ENCODE peak calls at places on chromosomes 4 and X, in four cellular contexts. One of them, this sample, is unnamed.

GRCh38 chr4:26248647-26249046 is 72.2 kb upstream of the RBPJ start:
- DNase-seq in lung: no peak
- DNase-seq in HFFc6: no peak
- DNase-seq in colonic mucosa: peak; percentile 50
- DNase-seq in this sample: no peak

GRCh38 chr4:1192091-1192492 is 19.7 kb upstream of the SPON2 start:
- DNase-seq in lung: peak; percentile 79
- DNase-seq in HFFc6: peak; percentile 94
- DNase-seq in colonic mucosa: peak; percentile 84
- DNase-seq in this sample: peak; percentile 91

GRCh38 chr4:91471280-91471679 is 832.5 kb upstream of the GRID2 start:
- DNase-seq in colonic mucosa: no peak
- DNase-seq in lung: no peak
- DNase-seq in HFFc6: no peak
- DNase-seq in this sample: no peak

GRCh38 chr4:80989921-80990544 is 40.5 kb upstream of the BMP3 start:
- DNase-seq in lung: no peak
- DNase-seq in colonic mucosa: peak; percentile 33
- DNase-seq in HFFc6: peak; percentile 78
- DNase-seq in this sample: no peak

GRCh38 chr4:184815046-184815877 is 10.5 kb downstream of the ACSL1 start:
- DNase-seq in HFFc6: peak; percentile 35
- DNase-seq in lung: peak; percentile 89
- DNase-seq in colonic mucosa: peak; percentile 89
- DNase-seq in this sample: peak; percentile 92

GRCh38 chr4:166169111-166169510 is 296.1 kb downstream of the TLL1 start:
- DNase-seq in lung: no peak
- DNase-seq in colonic mucosa: no peak
- DNase-seq in HFFc6: no peak
- DNase-seq in this sample: no peak

GRCh38 chrX:74422576-74423288 is 1.4 kb downstream of the SLC16A2 start:
- DNase-seq in colonic mucosa: peak; percentile 20
- DNase-seq in HFFc6: peak; percentile 59
- DNase-seq in lung: peak; percentile 39
- DNase-seq in this sample: peak; percentile 59

GRCh38 chrX:45850775-45851433 is 650.2 kb upstream of the DIPK2B start:
- DNase-seq in HFFc6: no peak
- DNase-seq in lung: no peak
- DNase-seq in colonic mucosa: peak; percentile 38
- DNase-seq in this sample: peak; percentile 29

GRCh38 chrX:83845397-83845796 is 15.5 kb upstream of the CYLC1 start:
- DNase-seq in colonic mucosa: no peak
- DNase-seq in lung: no peak
- DNase-seq in HFFc6: no peak
- DNase-seq in this sample: no peak

GRCh38 chrX:11540532-11541377 is 125.0 kb downstream of the ARHGAP6 start:
- DNase-seq in HFFc6: no peak
- DNase-seq in lung: no peak
- DNase-seq in colonic mucosa: no peak
- DNase-seq in this sample: no peak

GRCh38 chrX:11546917-11547316 is 118.8 kb downstream of the ARHGAP6 start:
- DNase-seq in HFFc6: no peak
- DNase-seq in colonic mucosa: no peak
- DNase-seq in lung: no peak
- DNase-seq in this sample: no peak

GRCh38 chrX:11541510-11541909 is 124.2 kb downstream of the ARHGAP6 start:
- DNase-seq in HFFc6: no peak
- DNase-seq in lung: no peak
- DNase-seq in colonic mucosa: no peak
- DNase-seq in this sample: no peak

DNA sequence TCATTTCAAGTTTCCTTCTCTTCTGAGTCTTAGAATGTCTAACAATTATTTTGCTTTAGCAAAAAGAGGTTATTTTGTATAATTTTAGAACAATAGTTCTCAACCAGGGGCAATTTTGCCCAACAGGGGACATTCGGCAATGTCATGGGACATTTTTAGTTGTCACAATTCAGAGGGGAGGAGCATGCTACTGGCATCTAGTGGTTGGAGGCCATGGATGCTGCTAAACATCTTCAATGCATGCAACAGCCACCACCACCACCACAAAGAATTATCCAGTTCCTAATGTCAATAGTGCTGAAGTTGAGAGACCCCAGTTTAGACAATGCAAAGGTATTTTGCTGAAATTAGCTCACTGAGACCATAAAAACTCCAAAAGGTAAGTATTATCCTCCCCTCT is 122.5 kb downstream of the ARHGAP6 start:
- DNase-seq in lung: no peak
- DNase-seq in colonic mucosa: no peak
- DNase-seq in HFFc6: no peak
- DNase-seq in this sample: no peak
- TF ChIP-seq CTCF in lung: no peak
- TF ChIP-seq CTCF in colonic mucosa: no peak
- TF ChIP-seq CTCF in HFFc6: peak; percentile 7
- TF ChIP-seq CTCF in this sample: no peak

GRCh38 chr4:73257995-73258667 is 467 bp downstream of the ANKRD17 start:
- DNase-seq in colonic mucosa: peak; percentile 54
- DNase-seq in lung: peak; percentile 29
- DNase-seq in HFFc6: peak; percentile 16
- DNase-seq in this sample: no peak
- TF ChIP-seq CTCF in colonic mucosa: no peak
- TF ChIP-seq CTCF in lung: no peak
- TF ChIP-seq CTCF in HFFc6: peak; percentile 60
- TF ChIP-seq CTCF in this sample: no peak

DNA sequence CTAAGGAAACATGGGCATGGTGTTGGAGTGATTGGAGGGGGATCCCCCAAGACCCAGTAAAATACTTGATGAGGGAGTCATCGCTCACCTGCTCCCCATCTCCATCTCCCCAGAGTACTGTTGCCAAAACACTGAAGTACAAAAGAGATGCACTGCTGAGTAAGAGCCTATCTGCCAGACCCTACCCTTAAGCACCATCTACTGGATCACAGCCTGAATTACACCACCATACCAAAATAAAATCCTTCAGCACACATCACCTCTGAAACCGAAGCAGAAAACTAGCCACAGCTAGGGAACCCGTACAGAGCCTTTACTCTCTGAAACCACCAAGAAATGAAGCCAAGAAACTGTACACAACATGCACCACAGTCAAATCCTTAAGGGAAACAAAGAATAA is 466.3 kb upstream of the ACTRT1 start:
- DNase-seq in HFFc6: no peak
- DNase-seq in colonic mucosa: no peak
- DNase-seq in lung: no peak
- DNase-seq in this sample: no peak
- TF ChIP-seq CTCF in HFFc6: no peak
- TF ChIP-seq CTCF in colonic mucosa: no peak
- TF ChIP-seq CTCF in lung: no peak
- TF ChIP-seq CTCF in this sample: no peak

GRCh38 chr4:159765402-159765801 is 662.5 kb downstream of the RAPGEF2 start:
- DNase-seq in colonic mucosa: no peak
- DNase-seq in lung: no peak
- DNase-seq in HFFc6: no peak
- DNase-seq in this sample: no peak

GRCh38 chr4:159766241-159766640 is 663.4 kb downstream of the RAPGEF2 start:
- DNase-seq in lung: no peak
- DNase-seq in HFFc6: no peak
- DNase-seq in colonic mucosa: no peak
- DNase-seq in this sample: no peak

GRCh38 chr4:159768011-159768410 is 665.1 kb downstream of the RAPGEF2 start:
- DNase-seq in colonic mucosa: no peak
- DNase-seq in HFFc6: no peak
- DNase-seq in lung: no peak
- DNase-seq in this sample: no peak

GRCh38 chr4:159762672-159763071 is 659.8 kb downstream of the RAPGEF2 start:
- DNase-seq in HFFc6: no peak
- DNase-seq in lung: no peak
- DNase-seq in colonic mucosa: no peak
- DNase-seq in this sample: no peak

GRCh38 chr4:159764343-159764952 is 661.6 kb downstream of the RAPGEF2 start:
- DNase-seq in lung: no peak
- DNase-seq in HFFc6: peak; percentile 11
- DNase-seq in colonic mucosa: peak; percentile 19
- DNase-seq in this sample: no peak
- TF ChIP-seq CTCF in lung: no peak
- TF ChIP-seq CTCF in HFFc6: peak; percentile 72
- TF ChIP-seq CTCF in colonic mucosa: peak; percentile 41
- TF ChIP-seq CTCF in this sample: peak; percentile 60

DNA sequence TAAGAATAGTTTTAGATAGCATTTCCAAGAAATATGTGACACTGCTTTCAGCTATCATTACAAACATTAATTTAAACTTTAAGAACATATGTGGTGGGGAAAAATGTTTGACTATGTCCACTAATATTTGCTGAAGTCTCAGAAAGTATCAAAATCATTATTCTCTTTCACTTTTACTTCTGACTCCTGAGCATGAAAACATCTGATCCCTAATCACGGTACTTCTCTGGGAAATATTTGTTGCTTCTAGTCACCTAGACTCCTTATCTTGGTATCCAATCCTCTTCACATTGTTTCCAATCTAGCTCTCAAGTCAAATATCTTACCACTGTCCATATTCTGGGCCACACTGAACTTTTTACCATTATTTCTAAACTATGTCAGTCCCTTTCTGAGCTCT is 10.8 kb downstream of the NUDT6 start:
- DNase-seq in HFFc6: no peak
- DNase-seq in colonic mucosa: no peak
- DNase-seq in lung: no peak
- DNase-seq in this sample: no peak
- TF ChIP-seq CTCF in HFFc6: no peak
- TF ChIP-seq CTCF in colonic mucosa: no peak
- TF ChIP-seq CTCF in lung: no peak
- TF ChIP-seq CTCF in this sample: no peak

DNA sequence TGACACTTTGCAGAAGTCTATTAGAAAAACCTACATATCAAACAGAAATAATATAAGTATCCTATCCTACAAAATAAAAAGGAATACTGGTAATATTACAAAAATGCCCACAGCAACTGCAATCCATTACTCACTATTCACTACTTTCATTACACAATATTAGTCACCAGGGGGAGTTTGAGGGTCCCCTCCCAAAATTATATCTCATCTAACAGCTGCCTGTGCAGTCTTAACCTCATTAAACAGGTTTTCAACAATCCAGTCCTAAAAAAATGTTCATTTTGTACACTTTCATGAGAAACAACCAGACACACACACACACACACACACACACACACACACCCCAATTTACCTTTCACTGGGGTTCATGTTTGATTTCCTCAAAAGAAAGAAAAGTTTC is 2.9 kb downstream of the CLOCK start:
- DNase-seq in HFFc6: no peak
- DNase-seq in lung: no peak
- DNase-seq in colonic mucosa: no peak
- DNase-seq in this sample: no peak
- TF ChIP-seq CTCF in HFFc6: peak; percentile 33
- TF ChIP-seq CTCF in lung: no peak
- TF ChIP-seq CTCF in colonic mucosa: no peak
- TF ChIP-seq CTCF in this sample: no peak

GRCh38 chr4:142356797-142357196 is 489.3 kb downstream of the INPP4B start:
- DNase-seq in HFFc6: no peak
- DNase-seq in lung: no peak
- DNase-seq in colonic mucosa: no peak
- DNase-seq in this sample: no peak
- TF ChIP-seq CTCF in HFFc6: peak; percentile 14
- TF ChIP-seq CTCF in lung: no peak
- TF ChIP-seq CTCF in colonic mucosa: no peak
- TF ChIP-seq CTCF in this sample: no peak

GRCh38 chrX:71283409-71284143 is at the start of gene NONO:
- DNase-seq in colonic mucosa: peak; percentile 93
- DNase-seq in lung: peak; percentile 94
- DNase-seq in HFFc6: peak; percentile 99
- DNase-seq in this sample: peak; percentile 83
- TF ChIP-seq CTCF in colonic mucosa: no peak
- TF ChIP-seq CTCF in lung: no peak
- TF ChIP-seq CTCF in HFFc6: no peak
- TF ChIP-seq CTCF in this sample: no peak

This sample was measured in stomach.